ENCODE peak calls at places on chromosomes 2 and 18, in five cellular contexts. Z, X, W, P and I are unnamed samples.

GRCh38 chr2:15259356-15259756 is 301.8 kb downstream of the NBAS start:
- DNase-seq in P (no peak), X (no peak), Z (no peak), W (no peak), I (no peak)

GRCh38 chr2:241000831-241001321 is 2.5 kb downstream of the SNED1 start:
- DNase-seq in X (no peak), P (peak; percentile 26), W (no peak), Z (no peak), I (no peak)

GRCh38 chr18:73315381-73315780 is 447.6 kb upstream of the NETO1 start:
- DNase-seq in W (no peak), Z (no peak), X (no peak), P (no peak), I (no peak)

GRCh38 chr2:112519506-112519905 is 22.8 kb upstream of the POLR1B start:
- DNase-seq in W (no peak), Z (no peak), X (no peak), P (no peak), I (no peak)

GRCh38 chr2:197571622-197572271 is 55.9 kb downstream of the MOB4 start:
- DNase-seq in W (peak; percentile 21), Z (no peak), X (no peak), P (no peak), I (no peak)

GRCh38 chr2:240111253-240111652 is 24.9 kb downstream of the COPS9 start:
- DNase-seq in P (no peak), X (no peak), Z (no peak), W (no peak), I (no peak)

GRCh38 chr2:23404426-23404825 is 19.4 kb downstream of the KLHL29 start:
- DNase-seq in Z (no peak), P (peak; percentile 39), X (peak; percentile 53), W (peak; percentile 71), I (no peak)

GRCh38 chr2:201007584-201007998 is 44.1 kb upstream of the ORC2 start:
- DNase-seq in W (no peak), P (no peak), X (no peak), Z (no peak), I (no peak)

GRCh38 chr2:9234680-9235387 is 28.2 kb downstream of the ASAP2 start:
- DNase-seq in W (peak; percentile 99), Z (no peak), P (no peak), X (no peak), I (no peak)

GRCh38 chr2:16063955-16064633 is 123.7 kb downstream of the MYCN start:
- DNase-seq in Z (no peak), X (no peak), W (no peak), P (no peak), I (no peak)

GRCh38 chr2:239189711-239190131 is 211.1 kb downstream of the HDAC4 start:
- DNase-seq in Z (no peak), X (no peak), P (peak; percentile 29), W (no peak), I (no peak)

GRCh38 chr2:157256621-157257020 is 884 bp upstream of the GALNT5 start:
- DNase-seq in Z (no peak), P (no peak), X (no peak), W (no peak), I (no peak)